ENCODE peak calls at places on chromosomes 16 and 17, in four cellular contexts. One of them, this sample, is unnamed.

GRCh38 chr16:68310441-68311315 is at the start of the genes PRMT7 and SLC7A6OS:
- DNase-seq in NCI-H1092: peak
- DNase-seq in RPMI7951: peak
- DNase-seq in amniotic stem cell: peak
- DNase-seq in this sample: peak

GRCh38 chr17:19378416-19379293 is at the start of gene MAPK7:
- DNase-seq in NCI-H1092: no peak
- DNase-seq in RPMI7951: no peak
- DNase-seq in amniotic stem cell: no peak
- DNase-seq in this sample: no peak

GRCh38 chr16:87317766-87318121 is 552 bp upstream of the C16orf95 start:
- DNase-seq in NCI-H1092: peak
- DNase-seq in RPMI7951: peak
- DNase-seq in amniotic stem cell: peak
- DNase-seq in this sample: peak

GRCh38 chr16:28477311-28477920 is 5.3 kb upstream of the NPIPB7 start:
- DNase-seq in NCI-H1092: no peak
- DNase-seq in RPMI7951: no peak
- DNase-seq in amniotic stem cell: no peak
- DNase-seq in this sample: no peak

GRCh38 chr16:12119562-12119961 is 143.0 kb downstream of the SNX29 start:
- DNase-seq in NCI-H1092: no peak
- DNase-seq in RPMI7951: peak
- DNase-seq in amniotic stem cell: no peak
- DNase-seq in this sample: peak

GRCh38 chr16:47523342-47524006 is 62.3 kb downstream of the PHKB start:
- DNase-seq in NCI-H1092: no peak
- DNase-seq in RPMI7951: no peak
- DNase-seq in amniotic stem cell: no peak
- DNase-seq in this sample: no peak

GRCh38 chr16:88676502-88677242 is 9.6 kb downstream of the SNAI3 start:
- DNase-seq in NCI-H1092: no peak
- DNase-seq in RPMI7951: no peak
- DNase-seq in amniotic stem cell: no peak
- DNase-seq in this sample: no peak

GRCh38 chr16:66551362-66551761 is 1.0 kb upstream of the CKLF start:
- DNase-seq in NCI-H1092: peak
- DNase-seq in RPMI7951: peak
- DNase-seq in amniotic stem cell: no peak
- DNase-seq in this sample: peak

GRCh38 chr17:48127371-48128051 is 19.9 kb downstream of the SNX11 start:
- DNase-seq in NCI-H1092: no peak
- DNase-seq in RPMI7951: peak
- DNase-seq in amniotic stem cell: no peak
- DNase-seq in this sample: peak

GRCh38 chr17:75181608-75182318 is 996 bp downstream of the SUMO2 start:
- DNase-seq in NCI-H1092: no peak
- DNase-seq in RPMI7951: peak
- DNase-seq in amniotic stem cell: no peak
- DNase-seq in this sample: peak

GRCh38 chr17:32396343-32396742 is 46.4 kb downstream of the ZNF207 start:
- DNase-seq in NCI-H1092: no peak
- DNase-seq in RPMI7951: no peak
- DNase-seq in amniotic stem cell: no peak
- DNase-seq in this sample: no peak

GRCh38 chr16:46573008-46573833 is 48.0 kb downstream of the SHCBP1 start:
- DNase-seq in NCI-H1092: no peak
- DNase-seq in RPMI7951: peak
- DNase-seq in amniotic stem cell: no peak
- DNase-seq in this sample: peak

GRCh38 chr16:82987767-82988166 is 361.0 kb downstream of the CDH13 start:
- DNase-seq in NCI-H1092: no peak
- DNase-seq in RPMI7951: peak
- DNase-seq in amniotic stem cell: no peak
- DNase-seq in this sample: no peak

GRCh38 chr17:49168706-49169105 is 36.1 kb downstream of the B4GALNT2 start:
- DNase-seq in NCI-H1092: no peak
- DNase-seq in RPMI7951: no peak
- DNase-seq in amniotic stem cell: no peak
- DNase-seq in this sample: no peak

GRCh38 chr16:31010539-31010938 is at the start of gene STX1B:
- DNase-seq in NCI-H1092: peak
- DNase-seq in RPMI7951: no peak
- DNase-seq in amniotic stem cell: no peak
- DNase-seq in this sample: peak

GRCh38 chr17:73156887-73157870 is 7.6 kb upstream of the SSTR2 start:
- DNase-seq in NCI-H1092: no peak
- DNase-seq in RPMI7951: no peak
- DNase-seq in amniotic stem cell: no peak
- DNase-seq in this sample: no peak

GRCh38 chr17:21124096-21124495 is 2.7 kb upstream of the DHRS7B start:
- DNase-seq in NCI-H1092: no peak
- DNase-seq in RPMI7951: peak
- DNase-seq in amniotic stem cell: no peak
- DNase-seq in this sample: no peak